ENCODE peak calls at places on chromosomes 5 and 9, in four cellular contexts. One of them, this sample, is unnamed.

GRCh38 chr5:172770374-172770674 is 671 bp downstream of the DUSP1 start:
- DNase-seq in endothelial cell of umbilical vein: no peak
- DNase-seq in gastrocnemius medialis: no peak
- DNase-seq in pancreas: no peak
- DNase-seq in this sample: no peak

GRCh38 chr9:5450360-5451051 is at the start of gene CD274:
- DNase-seq in endothelial cell of umbilical vein: peak; percentile 92
- DNase-seq in gastrocnemius medialis: peak; percentile 74
- DNase-seq in pancreas: peak; percentile 93
- DNase-seq in this sample: peak; percentile 90

GRCh38 chr5:76684756-76685594 is 31.0 kb upstream of the F2R start:
- DNase-seq in endothelial cell of umbilical vein: no peak
- DNase-seq in gastrocnemius medialis: no peak
- DNase-seq in pancreas: no peak
- DNase-seq in this sample: no peak

GRCh38 chr9:107274953-107275422 is 8.1 kb upstream of the RAD23B start:
- DNase-seq in gastrocnemius medialis: no peak
- DNase-seq in pancreas: no peak
- DNase-seq in endothelial cell of umbilical vein: no peak
- DNase-seq in this sample: no peak

GRCh38 chr5:157025093-157025698 is 33.7 kb downstream of the HAVCR1 start:
- DNase-seq in endothelial cell of umbilical vein: no peak
- DNase-seq in pancreas: no peak
- DNase-seq in gastrocnemius medialis: no peak
- DNase-seq in this sample: no peak

GRCh38 chr5:3277590-3278196 is 317.9 kb upstream of the IRX1 start:
- DNase-seq in pancreas: no peak
- DNase-seq in gastrocnemius medialis: no peak
- DNase-seq in endothelial cell of umbilical vein: no peak
- DNase-seq in this sample: no peak

GRCh38 chr5:95924720-95925119 is 36.9 kb downstream of the ELL2 start:
- DNase-seq in pancreas: peak; percentile 62
- DNase-seq in endothelial cell of umbilical vein: no peak
- DNase-seq in gastrocnemius medialis: peak; percentile 9
- DNase-seq in this sample: no peak

GRCh38 chr9:101671567-101671966 is 66.9 kb downstream of the GRIN3A start:
- DNase-seq in gastrocnemius medialis: no peak
- DNase-seq in endothelial cell of umbilical vein: no peak
- DNase-seq in pancreas: no peak
- DNase-seq in this sample: no peak

GRCh38 chr5:172630482-172630881 is 10.6 kb upstream of the NEURL1B start:
- DNase-seq in pancreas: no peak
- DNase-seq in endothelial cell of umbilical vein: no peak
- DNase-seq in gastrocnemius medialis: no peak
- DNase-seq in this sample: no peak

GRCh38 chr9:109214414-109214813 is 47.4 kb upstream of the FRRS1L start:
- DNase-seq in pancreas: no peak
- DNase-seq in gastrocnemius medialis: no peak
- DNase-seq in endothelial cell of umbilical vein: no peak
- DNase-seq in this sample: no peak

GRCh38 chr9:95237336-95237735 is 80.2 kb downstream of the FANCC start:
- DNase-seq in pancreas: no peak
- DNase-seq in endothelial cell of umbilical vein: no peak
- DNase-seq in gastrocnemius medialis: no peak
- DNase-seq in this sample: no peak

GRCh38 chr5:149671544-149671943 is 58.6 kb upstream of the PPARGC1B start:
- DNase-seq in gastrocnemius medialis: no peak
- DNase-seq in pancreas: no peak
- DNase-seq in endothelial cell of umbilical vein: no peak
- DNase-seq in this sample: no peak

GRCh38 chr9:90025816-90026215 is 421.0 kb downstream of the GADD45G start:
- DNase-seq in endothelial cell of umbilical vein: no peak
- DNase-seq in gastrocnemius medialis: no peak
- DNase-seq in pancreas: no peak
- DNase-seq in this sample: no peak

GRCh38 chr5:32487008-32487407 is 42.5 kb upstream of the ZFR start:
- DNase-seq in pancreas: no peak
- DNase-seq in gastrocnemius medialis: no peak
- DNase-seq in endothelial cell of umbilical vein: no peak
- DNase-seq in this sample: no peak
- H3K27me3 ChIP-seq in pancreas: no peaks in the 10 kb centered on the region
- H3K27me3 ChIP-seq in gastrocnemius medialis: no peaks in the 10 kb centered on the region
- H3K27me3 ChIP-seq in endothelial cell of umbilical vein: no peaks in the 10 kb centered on the region
- H3K27me3 ChIP-seq in this sample: no peaks in the 10 kb centered on the region

DNA sequence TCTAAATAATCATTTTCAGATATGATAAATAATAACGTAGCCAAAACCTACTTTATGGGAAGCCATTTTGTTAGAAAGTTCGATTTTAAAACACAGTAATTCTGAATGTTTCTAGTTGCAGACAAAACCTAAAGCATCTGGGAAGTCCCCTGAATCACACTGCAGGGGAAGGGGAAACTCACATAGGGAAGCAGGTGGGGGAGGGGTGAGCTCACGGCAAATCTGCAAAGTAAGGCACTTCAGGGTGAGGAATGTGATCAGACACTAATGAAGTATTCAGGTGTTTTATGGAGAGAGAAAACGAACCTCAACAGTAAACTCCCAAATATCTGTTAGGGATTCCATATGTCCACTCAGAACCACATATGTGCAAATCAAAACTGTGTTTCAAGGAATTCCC is 70.7 kb downstream of the EPB41L4A start:
- DNase-seq in pancreas: no peak
- DNase-seq in endothelial cell of umbilical vein: no peak
- DNase-seq in gastrocnemius medialis: no peak
- DNase-seq in this sample: no peak
- H3K4me3 ChIP-seq in pancreas: no peak overlapping the region
- H3K4me3 ChIP-seq in endothelial cell of umbilical vein: no peak overlapping the region
- H3K4me3 ChIP-seq in gastrocnemius medialis: no peak overlapping the region
- H3K4me3 ChIP-seq in this sample: no peak overlapping the region

GRCh38 chr9:87567988-87568800 is 70.5 kb downstream of the DAPK1 start:
- DNase-seq in endothelial cell of umbilical vein: no peak
- DNase-seq in pancreas: no peak
- DNase-seq in gastrocnemius medialis: no peak
- DNase-seq in this sample: no peak
- H3K27ac ChIP-seq in endothelial cell of umbilical vein: no peak overlapping the region
- H3K27ac ChIP-seq in pancreas: no peak overlapping the region
- H3K27ac ChIP-seq in gastrocnemius medialis: no peak overlapping the region
- H3K27ac ChIP-seq in this sample: no peak overlapping the region

GRCh38 chr5:151570512-151571269 is 20.4 kb downstream of the FAT2 start:
- DNase-seq in endothelial cell of umbilical vein: no peak
- DNase-seq in pancreas: no peak
- DNase-seq in gastrocnemius medialis: no peak
- DNase-seq in this sample: no peak
- H3K27me3 ChIP-seq in endothelial cell of umbilical vein: no peaks in the 10 kb centered on the region
- H3K27me3 ChIP-seq in pancreas: no peaks in the 10 kb centered on the region
- H3K27me3 ChIP-seq in gastrocnemius medialis: no peaks in the 10 kb centered on the region
- H3K27me3 ChIP-seq in this sample: no peaks in the 10 kb centered on the region

GRCh38 chr9:25427290-25427689 is 251.0 kb downstream of the TUSC1 start:
- DNase-seq in endothelial cell of umbilical vein: no peak
- DNase-seq in pancreas: no peak
- DNase-seq in gastrocnemius medialis: no peak
- DNase-seq in this sample: no peak
- H3K4me3 ChIP-seq in endothelial cell of umbilical vein: no peak overlapping the region
- H3K4me3 ChIP-seq in pancreas: no peak overlapping the region
- H3K4me3 ChIP-seq in gastrocnemius medialis: no peak overlapping the region
- H3K4me3 ChIP-seq in this sample: no peak overlapping the region

DNA sequence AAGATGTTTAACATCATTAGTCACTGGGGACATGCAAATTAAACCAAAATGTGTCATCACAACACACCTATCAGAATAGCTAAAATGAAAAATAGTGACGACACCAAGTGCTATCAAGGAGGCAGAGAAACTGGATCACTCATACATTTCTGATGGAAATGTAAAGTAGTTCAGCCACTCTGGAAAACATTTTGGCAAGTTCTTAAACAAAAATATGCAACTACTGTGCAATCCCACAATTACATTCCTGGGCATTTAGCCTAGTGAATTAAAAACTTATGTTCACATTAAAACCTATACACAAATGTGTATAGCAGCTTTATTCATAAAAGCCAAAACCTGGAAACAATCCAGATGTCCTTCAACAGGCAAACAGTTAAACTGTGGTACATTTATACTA is 53.1 kb downstream of the SVEP1 start:
- DNase-seq in endothelial cell of umbilical vein: no peak
- DNase-seq in pancreas: no peak
- DNase-seq in gastrocnemius medialis: no peak
- DNase-seq in this sample: no peak
- H3K27ac ChIP-seq in endothelial cell of umbilical vein: no peak overlapping the region
- H3K27ac ChIP-seq in pancreas: no peak overlapping the region
- H3K27ac ChIP-seq in gastrocnemius medialis: no peak overlapping the region
- H3K27ac ChIP-seq in this sample: no peak overlapping the region

GRCh38 chr5:176836811-176837706 is 26.7 kb downstream of the UNC5A start:
- DNase-seq in gastrocnemius medialis: no peak
- DNase-seq in pancreas: no peak
- DNase-seq in endothelial cell of umbilical vein: no peak
- DNase-seq in this sample: no peak
- H3K27me3 ChIP-seq in gastrocnemius medialis: peaks cover 20% of the 10 kb centered on the region
- H3K27me3 ChIP-seq in pancreas: no peaks in the 10 kb centered on the region
- H3K27me3 ChIP-seq in endothelial cell of umbilical vein: no peaks in the 10 kb centered on the region
- H3K27me3 ChIP-seq in this sample: peaks cover 20% of the 10 kb centered on the region

GRCh38 chr5:58262226-58262625 is 197.7 kb downstream of the PLK2 start:
- DNase-seq in gastrocnemius medialis: no peak
- DNase-seq in pancreas: no peak
- DNase-seq in endothelial cell of umbilical vein: no peak
- DNase-seq in this sample: no peak

GRCh38 chr5:58261605-58262004 is 198.3 kb downstream of the PLK2 start:
- DNase-seq in endothelial cell of umbilical vein: no peak
- DNase-seq in gastrocnemius medialis: no peak
- DNase-seq in pancreas: no peak
- DNase-seq in this sample: peak; percentile 41

GRCh38 chr5:58259685-58260152 is 200.2 kb downstream of the PLK2 start:
- DNase-seq in pancreas: no peak
- DNase-seq in gastrocnemius medialis: no peak
- DNase-seq in endothelial cell of umbilical vein: peak; percentile 85
- DNase-seq in this sample: no peak

GRCh38 chr5:58258984-58259684 is 200.8 kb downstream of the PLK2 start:
- DNase-seq in pancreas: no peak
- DNase-seq in endothelial cell of umbilical vein: no peak
- DNase-seq in gastrocnemius medialis: no peak
- DNase-seq in this sample: no peak

DNA sequence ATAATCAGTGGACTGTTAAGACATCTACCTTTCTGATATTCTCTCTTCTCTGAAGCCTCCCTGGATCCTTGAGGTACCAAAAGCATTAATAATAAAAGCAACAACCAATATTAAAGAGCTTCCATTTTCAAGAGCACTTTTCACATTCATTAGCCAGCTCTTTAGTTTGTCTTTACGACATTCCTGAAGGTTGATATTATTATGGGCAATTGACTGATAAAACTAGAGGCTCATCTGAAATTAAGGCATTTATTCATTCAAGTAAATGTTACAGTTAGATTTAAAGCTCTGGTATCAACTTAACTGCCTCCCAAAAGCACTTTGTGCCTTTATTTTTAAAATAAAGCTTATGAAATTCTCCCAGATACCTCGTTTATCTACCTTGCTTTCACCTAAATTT is 199.6 kb downstream of the PLK2 start:
- DNase-seq in gastrocnemius medialis: no peak
- DNase-seq in endothelial cell of umbilical vein: no peak
- DNase-seq in pancreas: no peak
- DNase-seq in this sample: no peak
- H3K4me3 ChIP-seq in gastrocnemius medialis: no peak overlapping the region
- H3K4me3 ChIP-seq in endothelial cell of umbilical vein: no peak overlapping the region
- H3K4me3 ChIP-seq in pancreas: no peak overlapping the region
- H3K4me3 ChIP-seq in this sample: no peak overlapping the region